ENCODE peak calls at places on chromosomes 12 and 14, in seven cellular contexts. One of them, this sample, is unnamed.
A peak's percentile ranks its signal among the peaks of the same experiment; 100 is the strongest.

GRCh38 chr12:115166698-115167315 is 482.8 kb upstream of the TBX3 start:
- DNase-seq in WTC11: no peak
- DNase-seq in NCI-H1930: no peak
- DNase-seq in HFF-Myc: no peak
- DNase-seq in NCI-H2171: no peak
- DNase-seq in stimulated activated CD4-positive, alpha-beta T cell treated with anti-CD3 and anti-CD28 coated beads, Interleukin-15, amount 100 ng/mL, for 1 hour: no peak
- DNase-seq in fibroblast of pulmonary artery: peak; percentile 79
- DNase-seq in this sample: no peak

GRCh38 chr12:124311292-124312109 is 16.6 kb downstream of the RFLNA start:
- DNase-seq in WTC11: no peak
- DNase-seq in NCI-H1930: no peak
- DNase-seq in HFF-Myc: no peak
- DNase-seq in NCI-H2171: no peak
- DNase-seq in stimulated activated CD4-positive, alpha-beta T cell treated with anti-CD3 and anti-CD28 coated beads, Interleukin-15, amount 100 ng/mL, for 1 hour: no peak
- DNase-seq in fibroblast of pulmonary artery: no peak
- DNase-seq in this sample: no peak

GRCh38 chr14:105214324-105214915 is 33.3 kb upstream of the NUDT14 start:
- DNase-seq in WTC11: no peak
- DNase-seq in NCI-H1930: no peak
- DNase-seq in HFF-Myc: no peak
- DNase-seq in NCI-H2171: no peak
- DNase-seq in stimulated activated CD4-positive, alpha-beta T cell treated with anti-CD3 and anti-CD28 coated beads, Interleukin-15, amount 100 ng/mL, for 1 hour: no peak
- DNase-seq in fibroblast of pulmonary artery: no peak
- DNase-seq in this sample: no peak

GRCh38 chr12:1680804-1681492 is 9.9 kb upstream of the ADIPOR2 start:
- DNase-seq in WTC11: no peak
- DNase-seq in NCI-H1930: no peak
- DNase-seq in HFF-Myc: no peak
- DNase-seq in NCI-H2171: no peak
- DNase-seq in stimulated activated CD4-positive, alpha-beta T cell treated with anti-CD3 and anti-CD28 coated beads, Interleukin-15, amount 100 ng/mL, for 1 hour: no peak
- DNase-seq in fibroblast of pulmonary artery: peak; percentile 51
- DNase-seq in this sample: no peak

GRCh38 chr14:67533754-67534085 is 630 bp downstream of the PLEKHH1 start:
- DNase-seq in WTC11: no peak
- DNase-seq in NCI-H1930: no peak
- DNase-seq in HFF-Myc: no peak
- DNase-seq in NCI-H2171: peak; percentile 32
- DNase-seq in stimulated activated CD4-positive, alpha-beta T cell treated with anti-CD3 and anti-CD28 coated beads, Interleukin-15, amount 100 ng/mL, for 1 hour: no peak
- DNase-seq in fibroblast of pulmonary artery: no peak
- DNase-seq in this sample: no peak

GRCh38 chr12:129961111-129961510 is 57.3 kb upstream of the TMEM132D start:
- DNase-seq in WTC11: no peak
- DNase-seq in NCI-H1930: no peak
- DNase-seq in HFF-Myc: no peak
- DNase-seq in NCI-H2171: no peak
- DNase-seq in stimulated activated CD4-positive, alpha-beta T cell treated with anti-CD3 and anti-CD28 coated beads, Interleukin-15, amount 100 ng/mL, for 1 hour: no peak
- DNase-seq in fibroblast of pulmonary artery: no peak
- DNase-seq in this sample: no peak

GRCh38 chr14:74592476-74593191 is 19.4 kb downstream of the LTBP2 start:
- DNase-seq in WTC11: no peak
- DNase-seq in NCI-H1930: no peak
- DNase-seq in HFF-Myc: no peak
- DNase-seq in NCI-H2171: no peak
- DNase-seq in stimulated activated CD4-positive, alpha-beta T cell treated with anti-CD3 and anti-CD28 coated beads, Interleukin-15, amount 100 ng/mL, for 1 hour: no peak
- DNase-seq in fibroblast of pulmonary artery: no peak
- DNase-seq in this sample: no peak

GRCh38 chr12:66832997-66833396 is 154.1 kb upstream of the GRIP1 start:
- DNase-seq in WTC11: no peak
- DNase-seq in NCI-H1930: no peak
- DNase-seq in HFF-Myc: no peak
- DNase-seq in NCI-H2171: no peak
- DNase-seq in stimulated activated CD4-positive, alpha-beta T cell treated with anti-CD3 and anti-CD28 coated beads, Interleukin-15, amount 100 ng/mL, for 1 hour: no peak
- DNase-seq in fibroblast of pulmonary artery: no peak
- DNase-seq in this sample: no peak

GRCh38 chr12:62466018-62466595 is 519 bp upstream of the MON2 start:
- DNase-seq in WTC11: peak; percentile 24
- DNase-seq in NCI-H1930: no peak
- DNase-seq in HFF-Myc: no peak
- DNase-seq in NCI-H2171: peak; percentile 20
- DNase-seq in stimulated activated CD4-positive, alpha-beta T cell treated with anti-CD3 and anti-CD28 coated beads, Interleukin-15, amount 100 ng/mL, for 1 hour: no peak
- DNase-seq in fibroblast of pulmonary artery: peak; percentile 42
- DNase-seq in this sample: peak; percentile 52

GRCh38 chr14:51481643-51482042 is 170.1 kb upstream of the FRMD6 start:
- DNase-seq in WTC11: no peak
- DNase-seq in NCI-H1930: no peak
- DNase-seq in HFF-Myc: no peak
- DNase-seq in NCI-H2171: no peak
- DNase-seq in stimulated activated CD4-positive, alpha-beta T cell treated with anti-CD3 and anti-CD28 coated beads, Interleukin-15, amount 100 ng/mL, for 1 hour: no peak
- DNase-seq in fibroblast of pulmonary artery: no peak
- DNase-seq in this sample: no peak

GRCh38 chr12:47414511-47414910 is 291.3 kb downstream of the RPAP3 start:
- DNase-seq in WTC11: no peak
- DNase-seq in NCI-H1930: no peak
- DNase-seq in HFF-Myc: no peak
- DNase-seq in NCI-H2171: no peak
- DNase-seq in stimulated activated CD4-positive, alpha-beta T cell treated with anti-CD3 and anti-CD28 coated beads, Interleukin-15, amount 100 ng/mL, for 1 hour: no peak
- DNase-seq in fibroblast of pulmonary artery: no peak
- DNase-seq in this sample: no peak

GRCh38 chr12:55847033-55847432 is 4.3 kb upstream of the MMP19 start:
- DNase-seq in WTC11: no peak
- DNase-seq in NCI-H1930: no peak
- DNase-seq in HFF-Myc: peak; percentile 55
- DNase-seq in NCI-H2171: no peak
- DNase-seq in stimulated activated CD4-positive, alpha-beta T cell treated with anti-CD3 and anti-CD28 coated beads, Interleukin-15, amount 100 ng/mL, for 1 hour: no peak
- DNase-seq in fibroblast of pulmonary artery: peak; percentile 78
- DNase-seq in this sample: peak; percentile 71

GRCh38 chr12:48092606-48093005 is 13.3 kb downstream of the SENP1 start:
- DNase-seq in WTC11: no peak
- DNase-seq in NCI-H1930: no peak
- DNase-seq in HFF-Myc: no peak
- DNase-seq in NCI-H2171: no peak
- DNase-seq in stimulated activated CD4-positive, alpha-beta T cell treated with anti-CD3 and anti-CD28 coated beads, Interleukin-15, amount 100 ng/mL, for 1 hour: no peak
- DNase-seq in fibroblast of pulmonary artery: peak; percentile 40
- DNase-seq in this sample: no peak

GRCh38 chr14:77270361-77271112 is 469 bp downstream of the NGB start:
- DNase-seq in WTC11: peak; percentile 30
- DNase-seq in NCI-H1930: no peak
- DNase-seq in HFF-Myc: no peak
- DNase-seq in NCI-H2171: no peak
- DNase-seq in stimulated activated CD4-positive, alpha-beta T cell treated with anti-CD3 and anti-CD28 coated beads, Interleukin-15, amount 100 ng/mL, for 1 hour: no peak
- DNase-seq in fibroblast of pulmonary artery: no peak
- DNase-seq in this sample: peak; percentile 16

GRCh38 chr14:59254911-59255545 is 66.6 kb downstream of the DAAM1 start:
- DNase-seq in WTC11: no peak
- DNase-seq in NCI-H1930: no peak
- DNase-seq in HFF-Myc: no peak
- DNase-seq in NCI-H2171: no peak
- DNase-seq in stimulated activated CD4-positive, alpha-beta T cell treated with anti-CD3 and anti-CD28 coated beads, Interleukin-15, amount 100 ng/mL, for 1 hour: no peak
- DNase-seq in fibroblast of pulmonary artery: peak; percentile 92
- DNase-seq in this sample: peak; percentile 21

GRCh38 chr12:68894276-68894855 is 38.6 kb downstream of the CPM start:
- DNase-seq in WTC11: no peak
- DNase-seq in NCI-H1930: no peak
- DNase-seq in HFF-Myc: no peak
- DNase-seq in NCI-H2171: no peak
- DNase-seq in stimulated activated CD4-positive, alpha-beta T cell treated with anti-CD3 and anti-CD28 coated beads, Interleukin-15, amount 100 ng/mL, for 1 hour: no peak
- DNase-seq in fibroblast of pulmonary artery: no peak
- DNase-seq in this sample: no peak

GRCh38 chr12:67592228-67593011 is 56.1 kb upstream of the DYRK2 start:
- DNase-seq in WTC11: no peak
- DNase-seq in NCI-H1930: no peak
- DNase-seq in HFF-Myc: peak; percentile 25
- DNase-seq in NCI-H2171: no peak
- DNase-seq in stimulated activated CD4-positive, alpha-beta T cell treated with anti-CD3 and anti-CD28 coated beads, Interleukin-15, amount 100 ng/mL, for 1 hour: no peak
- DNase-seq in fibroblast of pulmonary artery: peak; percentile 46
- DNase-seq in this sample: peak; percentile 60

GRCh38 chr14:79483989-79484388 is 727.3 kb downstream of the DIO2 start:
- DNase-seq in WTC11: peak; percentile 13
- DNase-seq in NCI-H1930: no peak
- DNase-seq in HFF-Myc: no peak
- DNase-seq in NCI-H2171: no peak
- DNase-seq in stimulated activated CD4-positive, alpha-beta T cell treated with anti-CD3 and anti-CD28 coated beads, Interleukin-15, amount 100 ng/mL, for 1 hour: no peak
- DNase-seq in fibroblast of pulmonary artery: no peak
- DNase-seq in this sample: no peak

GRCh38 chr12:55688716-55689655 is 18.7 kb downstream of the ITGA7 start:
- DNase-seq in WTC11: no peak
- DNase-seq in NCI-H1930: no peak
- DNase-seq in HFF-Myc: no peak
- DNase-seq in NCI-H2171: no peak
- DNase-seq in stimulated activated CD4-positive, alpha-beta T cell treated with anti-CD3 and anti-CD28 coated beads, Interleukin-15, amount 100 ng/mL, for 1 hour: no peak
- DNase-seq in fibroblast of pulmonary artery: no peak
- DNase-seq in this sample: no peak

GRCh38 chr12:20577054-20577453 is 118.1 kb upstream of the SLCO1C1 start:
- DNase-seq in WTC11: no peak
- DNase-seq in NCI-H1930: no peak
- DNase-seq in HFF-Myc: no peak
- DNase-seq in NCI-H2171: no peak
- DNase-seq in stimulated activated CD4-positive, alpha-beta T cell treated with anti-CD3 and anti-CD28 coated beads, Interleukin-15, amount 100 ng/mL, for 1 hour: no peak
- DNase-seq in fibroblast of pulmonary artery: no peak
- DNase-seq in this sample: no peak

GRCh38 chr14:54048311-54048710 is 91.7 kb upstream of the BMP4 start:
- DNase-seq in WTC11: no peak
- DNase-seq in NCI-H1930: no peak
- DNase-seq in HFF-Myc: no peak
- DNase-seq in NCI-H2171: no peak
- DNase-seq in stimulated activated CD4-positive, alpha-beta T cell treated with anti-CD3 and anti-CD28 coated beads, Interleukin-15, amount 100 ng/mL, for 1 hour: no peak
- DNase-seq in fibroblast of pulmonary artery: no peak
- DNase-seq in this sample: no peak

GRCh38 chr12:115070313-115070712 is 386.3 kb upstream of the TBX3 start:
- DNase-seq in WTC11: no peak
- DNase-seq in NCI-H1930: no peak
- DNase-seq in HFF-Myc: no peak
- DNase-seq in NCI-H2171: no peak
- DNase-seq in stimulated activated CD4-positive, alpha-beta T cell treated with anti-CD3 and anti-CD28 coated beads, Interleukin-15, amount 100 ng/mL, for 1 hour: no peak
- DNase-seq in fibroblast of pulmonary artery: no peak
- DNase-seq in this sample: no peak